ENCODE peak calls at places on chromosomes 3 and 15, in four cellular contexts. W, T, M and J are unnamed samples.

GRCh38 chr3:1953519-1953918 is 145.1 kb upstream of the CNTN4 start:
- DNase-seq in T (no peak), W (no peak), M (no peak), J (no peak)

GRCh38 chr3:124887177-124887995 is at the start of gene ITGB5:
- DNase-seq in T (peak), M (peak), W (no peak), J (no peak)

GRCh38 chr3:11853450-11853849 is 6.8 kb upstream of the TAMM41 start:
- DNase-seq in M (no peak), W (no peak), T (no peak), J (no peak)

GRCh38 chr15:40343512-40343911 is 2.8 kb upstream of the CCDC9B start:
- DNase-seq in M (peak), W (no peak), T (no peak), J (no peak)

GRCh38 chr3:12334786-12335185 is 45.9 kb downstream of the PPARG start:
- DNase-seq in T (no peak), M (no peak), W (no peak), J (no peak)

GRCh38 chr15:66211670-66212455 is 41.7 kb downstream of the MEGF11 start:
- DNase-seq in M (no peak), T (no peak), W (no peak), J (no peak)

GRCh38 chr3:140296796-140297352 is 361.9 kb downstream of the CLSTN2 start:
- DNase-seq in M (no peak), W (no peak), T (peak), J (no peak)

GRCh38 chr3:14141144-14141543 is 16.3 kb downstream of the TMEM43 start:
- DNase-seq in T (no peak), W (no peak), M (no peak), J (no peak)

GRCh38 chr3:172946061-172946460 is 195.0 kb downstream of the SPATA16 start:
- DNase-seq in T (no peak), M (no peak), W (no peak), J (no peak)

GRCh38 chr15:101088788-101089578 is 162.9 kb downstream of the CHSY1 start:
- DNase-seq in W (no peak), T (no peak), M (peak), J (no peak)

GRCh38 chr15:61205427-61205826 is 23.7 kb downstream of the RORA start:
- DNase-seq in M (no peak), T (no peak), W (no peak), J (no peak)

GRCh38 chr15:99212401-99212800 is 37.0 kb downstream of the TTC23 start:
- DNase-seq in W (peak), M (peak), T (no peak), J (no peak)
- H3K4me3 ChIP-seq in W (no peak), M (no peak), T (no peak), J (no peak)

GRCh38 chr15:75694241-75695182 is 18.1 kb downstream of the CSPG4 start:
- DNase-seq in T (peak), W (peak), M (peak), J (peak)
- TF ChIP-seq CTCF in T (peak), W (peak), M (peak), J (peak)

GRCh38 chr3:16177962-16178627 is 3.6 kb downstream of the GALNT15 start:
- DNase-seq in W (peak), T (peak), M (peak), J (no peak)
- H3K4me3 ChIP-seq in W (no peak), T (no peak), M (no peak), J (no peak)

DNA sequence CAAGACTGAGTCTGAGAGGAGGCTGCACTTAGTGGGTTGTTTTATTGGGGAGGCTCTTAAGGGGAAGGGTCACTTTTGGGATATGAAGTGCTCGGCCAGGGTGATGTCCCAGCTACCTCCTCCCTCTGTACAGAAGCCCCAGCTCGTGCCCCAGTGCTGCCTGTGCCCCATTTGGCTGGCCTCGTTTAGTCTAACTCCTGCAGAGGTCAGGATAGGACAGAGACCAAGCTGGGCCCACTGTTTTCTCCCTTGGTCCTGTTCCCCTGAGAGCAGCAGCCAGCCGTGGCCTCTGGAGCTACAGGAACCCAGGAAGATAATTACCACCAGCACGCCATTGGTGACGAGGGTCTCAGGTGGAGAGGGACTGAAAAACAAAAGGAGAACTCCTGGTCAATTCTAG is 18.5 kb downstream of the PLA2G4E start:
- DNase-seq in M (no peak), T (no peak), W (no peak), J (no peak)
- TF ChIP-seq CTCF in M (no peak), T (no peak), W (no peak), J (no peak)

GRCh38 chr3:57068437-57069089 is 8.1 kb downstream of the SPATA12 start:
- DNase-seq in M (peak), T (peak), W (peak), J (peak)
- H3K4me3 ChIP-seq in M (no peak), T (no peak), W (no peak), J (peak)